ENCODE peak calls at places on chromosomes 16 and 17, in ten cellular contexts. D is stomach, P is fibroblast of mammary gland, U is osteoblast, E is A549, Y is testis, A is esophagus muscularis mucosa, C is IMR-90, M is astrocyte of the spinal cord, W is NB4. O is an unnamed sample.
A peak's percentile ranks its signal among the peaks of the same experiment; 100 is the strongest.

GRCh38 chr16:87924937-87925670 is 11.2 kb downstream of the CA5A start:
- DNase-seq in D (peak; percentile 82), P (no peak), U (no peak), E (no peak), Y (no peak), A (no peak), C (no peak), M (no peak), W (no peak), O (no peak)

GRCh38 chr17:79041723-79042420 is 17.9 kb downstream of the C1QTNF1 start:
- DNase-seq in D (no peak), P (peak; percentile 72), U (peak; percentile 72), E (no peak), Y (no peak), A (no peak), C (peak; percentile 37), M (no peak), W (no peak), O (no peak)

GRCh38 chr16:79770244-79771064 is 169.9 kb upstream of the MAF start:
- DNase-seq in D (peak; percentile 92), P (peak; percentile 75), U (peak; percentile 98), E (peak; percentile 87), Y (peak; percentile 96), A (peak; percentile 96), C (peak; percentile 40), M (peak; percentile 91), W (peak; percentile 31), O (peak; percentile 77)

GRCh38 chr16:12874135-12874534 is 27.3 kb upstream of the SHISA9 start:
- DNase-seq in D (no peak), P (peak; percentile 85), U (peak; percentile 94), E (peak; percentile 58), Y (no peak), A (no peak), C (peak; percentile 2), M (peak; percentile 22), W (no peak), O (peak; percentile 87)

GRCh38 chr17:79619636-79620206 is 8.9 kb upstream of the RBFOX3 start:
- DNase-seq in D (no peak), P (no peak), U (no peak), E (no peak), Y (peak; percentile 12), A (no peak), C (no peak), M (no peak), W (no peak), O (no peak)

GRCh38 chr17:72419866-72420774 is 299.3 kb downstream of the SOX9 start:
- DNase-seq in D (no peak), P (no peak), U (no peak), E (no peak), Y (no peak), A (no peak), C (no peak), M (peak; percentile 56), W (peak; percentile 50), O (no peak)

GRCh38 chr16:81251871-81252270 is 13.4 kb downstream of the BCO1 start:
- DNase-seq in D (no peak), P (no peak), U (no peak), E (no peak), Y (peak; percentile 60), A (no peak), C (peak; percentile 20), M (no peak), W (no peak), O (peak; percentile 7)

GRCh38 chr16:23754594-23755483 is at the start of gene CHP2:
- DNase-seq in D (no peak), P (no peak), U (peak; percentile 73), E (no peak), Y (peak; percentile 26), A (no peak), C (no peak), M (no peak), W (no peak), O (no peak)

GRCh38 chr16:3730161-3731125 is 13.1 kb upstream of the TRAP1 start:
- DNase-seq in D (no peak), P (no peak), U (peak; percentile 50), E (no peak), Y (no peak), A (no peak), C (no peak), M (no peak), W (no peak), O (no peak)

GRCh38 chr16:89392881-89393730 is 97.3 kb downstream of the ANKRD11 start:
- DNase-seq in D (no peak), P (no peak), U (peak; percentile 10), E (no peak), Y (no peak), A (no peak), C (no peak), M (no peak), W (no peak), O (no peak)

DNA sequence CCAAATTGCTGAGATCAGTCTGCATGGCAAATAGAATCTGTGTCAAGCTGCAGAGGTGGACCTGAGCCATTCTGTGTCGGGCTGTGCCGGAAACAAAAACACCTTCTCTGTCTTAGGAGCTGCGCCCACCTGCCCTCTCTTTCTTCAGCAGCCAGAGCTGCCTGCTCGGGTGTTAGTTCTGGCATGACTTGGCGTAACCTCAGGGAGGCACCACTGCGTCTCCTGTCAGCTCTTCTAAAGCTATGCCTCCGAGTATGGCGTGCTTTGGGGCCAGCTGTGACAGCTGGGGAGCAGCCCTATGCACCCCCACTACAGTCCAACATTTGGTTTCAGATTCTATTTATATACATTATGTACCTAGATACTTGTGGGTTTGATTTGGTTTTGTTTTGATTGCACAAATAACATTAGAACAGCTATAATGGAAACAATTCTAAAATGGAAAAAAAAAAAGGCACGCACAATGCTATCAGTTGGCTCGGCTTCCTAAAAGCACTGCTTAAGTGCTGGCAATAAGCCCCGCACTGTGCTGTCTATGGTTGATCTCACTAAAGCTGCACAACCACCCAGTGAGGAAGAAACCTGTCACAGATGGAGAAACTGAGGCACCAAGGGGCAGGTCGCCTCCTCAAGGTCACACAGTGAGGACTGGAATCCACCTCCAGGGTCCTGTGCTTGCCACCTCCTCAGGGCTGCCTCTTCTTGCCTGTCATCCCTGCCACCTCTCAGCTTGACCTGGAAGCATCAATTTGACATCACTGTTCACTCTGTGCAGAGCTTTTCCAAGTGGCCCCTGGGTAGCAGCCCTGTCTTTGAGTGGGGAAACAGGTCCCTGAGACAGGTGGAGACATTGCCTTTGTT is 18.7 kb upstream of the ADGRG1 start:
- DNase-seq in D (peak; percentile 79), P (no peak), U (peak; percentile 71), E (no peak), Y (peak; percentile 73), A (no peak), C (peak; percentile 54), M (no peak), W (no peak), O (no peak)
- TF ChIP-seq CTCF in D (peak; percentile 31), P (no peak), U (peak; percentile 13), E (no peak), Y (no peak), A (no peak), C (no peak), M (no peak), W (no peak), O (no peak)

GRCh38 chr16:939941-940340 is 30.8 kb downstream of the LMF1 start:
- DNase-seq in D (no peak), P (no peak), U (peak; percentile 31), E (no peak), Y (no peak), A (no peak), C (no peak), M (no peak), W (no peak), O (no peak)
- H3K4me3 ChIP-seq in D (no peak overlapping the region), P (no peak overlapping the region), U (no peak overlapping the region), E (no peak overlapping the region), Y (no peak overlapping the region), A (no peak overlapping the region), C (no peak overlapping the region), M (no peak overlapping the region), W (no peak overlapping the region), O (no peak overlapping the region)

GRCh38 chr17:1715803-1716075 is 5.6 kb upstream of the TLCD2 start:
- DNase-seq in D (no peak), P (no peak), U (no peak), E (no peak), Y (no peak), A (no peak), C (no peak), M (no peak), W (no peak), O (no peak)

GRCh38 chr17:1714980-1715802 is 5.0 kb upstream of the TLCD2 start:
- DNase-seq in D (peak; percentile 84), P (peak; percentile 93), U (peak; percentile 97), E (peak; percentile 90), Y (peak; percentile 87), A (peak; percentile 97), C (peak; percentile 88), M (peak; percentile 91), W (peak; percentile 52), O (peak; percentile 98)

GRCh38 chr17:1714488-1714979 is 4.4 kb upstream of the TLCD2 start:
- DNase-seq in D (peak; percentile 96), P (peak; percentile 96), U (peak; percentile 98), E (peak; percentile 97), Y (peak; percentile 98), A (peak; percentile 99), C (peak; percentile 97), M (peak; percentile 98), W (peak; percentile 54), O (peak; percentile 98)

GRCh38 chr17:1716912-1717695 is 6.9 kb upstream of the TLCD2 start:
- DNase-seq in D (peak; percentile 93), P (peak; percentile 99), U (peak; percentile 99), E (peak; percentile 100), Y (peak; percentile 95), A (peak; percentile 99), C (peak; percentile 99), M (peak; percentile 99), W (peak; percentile 95), O (peak; percentile 99)

DNA sequence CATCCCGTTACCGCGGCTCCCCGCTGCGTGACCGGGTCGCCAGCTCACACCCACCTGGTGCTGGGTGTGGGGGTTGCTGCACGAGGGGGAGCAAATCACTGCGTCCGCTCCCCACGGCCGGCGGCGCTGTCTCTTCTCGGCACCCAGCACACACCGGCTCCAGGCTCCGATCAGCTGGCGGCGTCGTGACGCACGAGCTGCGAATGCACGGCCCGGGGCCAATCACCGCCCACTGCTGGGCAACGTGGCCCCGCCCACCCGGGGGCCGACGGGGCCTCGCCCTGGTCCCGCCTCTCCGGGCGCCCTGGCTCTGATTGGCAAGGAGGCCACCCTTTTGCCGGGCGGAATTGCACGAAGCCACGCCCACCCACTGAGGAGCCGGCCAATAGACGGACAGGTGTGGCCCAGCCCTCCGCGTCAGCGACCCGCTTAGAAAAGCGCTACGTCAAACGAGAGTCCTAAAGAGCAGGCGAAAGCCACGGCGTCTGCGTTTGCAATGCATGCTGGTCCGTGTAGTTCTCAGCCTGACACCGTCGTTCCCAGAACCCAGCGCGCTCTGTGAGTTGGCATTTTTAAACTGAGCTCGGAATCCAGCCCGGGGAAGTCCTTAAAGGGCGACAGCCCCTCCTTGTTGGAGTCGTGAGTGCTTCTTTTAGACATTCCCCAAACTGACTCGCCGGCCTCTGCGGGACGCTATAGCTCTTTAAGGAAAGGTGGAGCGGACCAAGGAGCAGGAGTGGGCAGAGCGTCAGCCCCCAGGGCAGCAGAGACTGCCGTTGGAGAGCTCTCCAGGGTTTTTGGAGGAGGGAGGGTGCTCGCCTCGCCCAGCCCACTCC is 6.1 kb upstream of the TLCD2 start:
- DNase-seq in D (peak; percentile 100), P (peak; percentile 100), U (peak; percentile 99), E (peak; percentile 100), Y (peak; percentile 100), A (peak; percentile 100), C (peak; percentile 100), M (peak; percentile 100), W (peak; percentile 98), O (peak; percentile 100)
- TF ChIP-seq CTCF in D (peak; percentile 14), P (no peak), U (peak; percentile 23), E (peak; percentile 5), Y (peak; percentile 41), A (no peak), C (peak; percentile 39), M (peak; percentile 14), W (no peak), O (no peak)

GRCh38 chr17:75836605-75837004 is 7.6 kb downstream of the UNC13D start:
- DNase-seq in D (no peak), P (no peak), U (no peak), E (no peak), Y (no peak), A (no peak), C (no peak), M (no peak), W (no peak), O (no peak)
- H3K4me3 ChIP-seq in D (no peak overlapping the region), P (no peak overlapping the region), U (no peak overlapping the region), E (no peak overlapping the region), Y (no peak overlapping the region), A (no peak overlapping the region), C (no peak overlapping the region), M (no peak overlapping the region), W (no peak overlapping the region), O (no peak overlapping the region)